ENCODE peak calls at places on chromosomes 2 and 18, in five cellular contexts. T, K, R, B and Q are unnamed samples.

GRCh38 chr18:62347091-62347506 is 22.0 kb downstream of the TNFRSF11A start:
- DNase-seq in R (no peak), B (no peak), T (no peak), K (no peak), Q (no peak)

GRCh38 chr2:72770879-72771461 is 54.9 kb downstream of the EXOC6B start:
- DNase-seq in R (peak), T (peak), B (peak), K (no peak), Q (peak)

GRCh38 chr2:226608393-226608955 is 191.1 kb downstream of the IRS1 start:
- DNase-seq in B (no peak), T (no peak), R (no peak), K (no peak), Q (no peak)

GRCh38 chr2:185108588-185108987 is 510.3 kb downstream of the ZNF804A start:
- DNase-seq in B (no peak), R (no peak), K (no peak), T (no peak), Q (no peak)

GRCh38 chr2:22355816-22356433 is 1029.1 kb upstream of the KLHL29 start:
- DNase-seq in R (peak), K (no peak), B (peak), T (peak), Q (no peak)

GRCh38 chr2:36780231-36780808 is 83.8 kb downstream of the VIT start:
- DNase-seq in K (no peak), R (peak), T (peak), B (peak), Q (peak)

GRCh38 chr2:188077757-188078156 is 213.9 kb upstream of the GULP1 start:
- DNase-seq in B (no peak), R (no peak), T (no peak), K (no peak), Q (no peak)

GRCh38 chr2:100755441-100755840 is 64.5 kb upstream of the NPAS2 start:
- DNase-seq in R (no peak), K (no peak), T (no peak), B (no peak), Q (no peak)

GRCh38 chr18:78430171-78430857 is 549.3 kb upstream of the SALL3 start:
- DNase-seq in B (no peak), T (no peak), K (no peak), R (no peak), Q (no peak)

GRCh38 chr2:205678743-205679142 is 3.6 kb upstream of the NRP2 start:
- DNase-seq in K (no peak), B (no peak), T (no peak), R (no peak), Q (no peak)

GRCh38 chr2:70596293-70596692 is 42.7 kb upstream of the TGFA start:
- DNase-seq in K (no peak), T (no peak), R (no peak), B (no peak), Q (peak)

DNA sequence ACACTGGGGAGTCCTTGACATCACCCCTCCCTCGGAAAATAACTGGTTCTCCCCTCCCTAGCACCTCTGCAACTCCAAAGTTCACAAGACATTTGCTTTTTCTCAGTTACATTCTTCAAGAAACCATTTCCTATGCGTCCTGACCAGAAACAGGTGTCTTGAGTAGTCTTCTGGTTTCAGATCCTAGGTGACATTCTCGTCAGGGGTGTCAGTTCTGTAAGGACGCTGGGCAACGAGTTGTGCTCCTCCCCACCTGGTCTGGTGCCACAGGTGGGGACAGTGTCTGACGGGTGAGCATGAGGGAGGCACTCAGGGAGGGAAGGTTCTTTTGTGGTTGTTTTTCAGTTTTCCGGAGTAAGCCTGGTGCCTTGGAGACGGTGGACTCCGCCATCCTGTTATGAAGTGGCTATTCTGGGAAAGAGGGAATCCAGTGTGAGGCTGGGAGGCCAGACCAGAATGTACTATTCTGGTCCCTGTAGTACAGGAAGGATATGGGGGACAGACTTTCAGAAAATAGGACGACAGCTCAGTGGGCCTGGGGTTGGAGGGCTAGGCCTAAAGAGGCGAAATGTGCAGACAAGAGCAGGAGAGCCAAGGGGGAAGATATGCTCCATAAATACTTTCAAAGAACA is 50.6 kb downstream of the EPAS1 start:
- DNase-seq in T (no peak), B (no peak), K (no peak), R (no peak), Q (no peak)
- TF ChIP-seq YY1 in T (no peak), B (no peak), K (no peak), R (no peak), Q (no peak)

DNA sequence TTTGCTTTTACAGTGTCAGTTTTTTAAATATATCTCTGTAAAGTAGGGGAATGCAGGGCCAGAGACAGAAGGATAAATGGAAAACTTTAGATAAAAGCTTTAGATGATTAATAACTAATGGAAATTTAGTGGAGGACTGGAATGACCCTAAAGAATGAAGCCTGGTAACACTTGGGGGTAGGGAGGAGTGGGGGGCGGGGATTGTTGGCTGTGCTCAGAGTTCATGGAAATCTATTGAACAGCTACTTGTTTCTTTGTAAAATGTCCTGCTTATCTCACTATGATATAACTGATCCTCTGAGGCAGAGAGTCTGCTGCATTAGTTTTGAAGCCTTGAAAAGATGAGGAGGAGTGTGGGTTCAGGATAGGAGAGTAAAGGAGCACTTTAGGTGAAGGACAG is 90.5 kb downstream of the TMEM185B start:
- DNase-seq in T (no peak), B (no peak), K (no peak), R (no peak), Q (no peak)
- TF ChIP-seq YY1 in T (no peak), B (no peak), K (no peak), R (no peak), Q (no peak)

GRCh38 chr2:181380581-181380980 is 76.6 kb upstream of the ITGA4 start:
- DNase-seq in K (no peak), B (no peak), T (no peak), R (no peak), Q (no peak)

GRCh38 chr2:181389524-181389923 is 67.7 kb upstream of the ITGA4 start:
- DNase-seq in K (no peak), R (no peak), T (no peak), B (no peak), Q (no peak)

GRCh38 chr2:181384923-181385322 is 72.3 kb upstream of the ITGA4 start:
- DNase-seq in K (no peak), R (no peak), T (no peak), B (no peak), Q (no peak)
- TF ChIP-seq YY1 in K (no peak), R (no peak), T (no peak), B (no peak), Q (no peak)

GRCh38 chr2:43224571-43225092 is 1.8 kb downstream of the ZFP36L2 start:
- DNase-seq in B (no peak), T (peak), R (peak), K (no peak), Q (no peak)
- TF ChIP-seq YY1 in B (no peak), T (no peak), R (no peak), K (no peak), Q (no peak)

GRCh38 chr2:86069783-86070339 is 35.8 kb downstream of the POLR1A start:
- DNase-seq in B (no peak), R (no peak), T (no peak), K (no peak), Q (no peak)
- TF ChIP-seq YY1 in B (no peak), R (no peak), T (no peak), K (no peak), Q (no peak)

GRCh38 chr2:229340086-229340760 is 69.1 kb upstream of the PID1 start:
- DNase-seq in R (no peak), T (peak), K (no peak), B (no peak), Q (no peak)

GRCh38 chr2:229344151-229344551 is 73.1 kb upstream of the PID1 start:
- DNase-seq in R (no peak), B (no peak), T (no peak), K (no peak), Q (no peak)

GRCh38 chr2:229343661-229344060 is 72.6 kb upstream of the PID1 start:
- DNase-seq in T (no peak), K (no peak), B (no peak), R (no peak), Q (no peak)

GRCh38 chr2:229339613-229340012 is 68.5 kb upstream of the PID1 start:
- DNase-seq in T (no peak), K (no peak), R (no peak), B (no peak), Q (no peak)

DNA sequence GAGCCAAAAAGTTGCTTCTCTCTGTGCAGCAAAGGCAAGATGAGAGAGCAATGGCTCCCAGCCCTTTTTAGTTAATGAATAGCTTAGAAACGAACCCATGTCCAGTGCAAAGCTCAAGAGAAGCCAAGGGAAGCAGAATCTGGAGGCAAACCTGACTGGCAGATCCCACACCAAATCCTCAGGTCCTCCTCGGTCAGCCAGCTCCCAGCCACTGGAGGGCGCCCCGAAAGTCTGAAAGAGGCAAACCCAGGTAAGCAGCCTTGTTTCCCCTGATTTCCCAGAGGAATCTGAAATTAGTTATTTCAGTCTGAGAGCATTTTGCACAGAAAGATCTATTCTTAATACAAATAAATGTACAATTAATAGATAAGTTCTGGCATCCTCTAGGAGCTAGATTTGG is 71.3 kb upstream of the PID1 start:
- DNase-seq in T (peak), R (peak), B (peak), K (peak), Q (peak)
- TF ChIP-seq YY1 in T (no peak), R (no peak), B (no peak), K (no peak), Q (no peak)

GRCh38 chr2:128490321-128490720 is 171.7 kb upstream of the HS6ST1 start:
- DNase-seq in R (no peak), K (no peak), T (no peak), B (no peak), Q (no peak)
- TF ChIP-seq YY1 in R (no peak), K (no peak), T (no peak), B (no peak), Q (no peak)